ENCODE peak calls at places on chromosomes 13 and 19, in five cellular contexts. One of them, this sample, is unnamed.

GRCh38 chr19:47456721-47457478 is 14.8 kb downstream of the SLC8A2 start:
- DNase-seq in kidney epithelial cell: no peak
- DNase-seq in H7: no peak
- DNase-seq in mucosa of descending colon: no peak
- DNase-seq in adipocyte: peak
- DNase-seq in this sample: no peak

GRCh38 chr19:6423499-6424189 is 967 bp downstream of the KHSRP start:
- DNase-seq in kidney epithelial cell: no peak
- DNase-seq in H7: peak
- DNase-seq in mucosa of descending colon: no peak
- DNase-seq in adipocyte: peak
- DNase-seq in this sample: peak

GRCh38 chr13:110590577-110590976 is 24.8 kb upstream of the NAXD start:
- DNase-seq in kidney epithelial cell: no peak
- DNase-seq in H7: peak
- DNase-seq in mucosa of descending colon: no peak
- DNase-seq in adipocyte: no peak
- DNase-seq in this sample: no peak

GRCh38 chr19:3544054-3544376 is 5.0 kb downstream of the TEKTIP1 start:
- DNase-seq in kidney epithelial cell: no peak
- DNase-seq in H7: no peak
- DNase-seq in mucosa of descending colon: no peak
- DNase-seq in adipocyte: no peak
- DNase-seq in this sample: no peak

GRCh38 chr19:35260694-35261304 is 8.0 kb upstream of the USF2 start:
- DNase-seq in kidney epithelial cell: no peak
- DNase-seq in H7: peak
- DNase-seq in mucosa of descending colon: peak
- DNase-seq in adipocyte: no peak
- DNase-seq in this sample: no peak

GRCh38 chr19:1862424-1863307 is 713 bp downstream of the KLF16 start:
- DNase-seq in kidney epithelial cell: no peak
- DNase-seq in H7: peak
- DNase-seq in mucosa of descending colon: peak
- DNase-seq in adipocyte: peak
- DNase-seq in this sample: peak

GRCh38 chr19:49161987-49162386 is 4.4 kb downstream of the TRPM4 start:
- DNase-seq in kidney epithelial cell: no peak
- DNase-seq in H7: no peak
- DNase-seq in mucosa of descending colon: no peak
- DNase-seq in adipocyte: no peak
- DNase-seq in this sample: no peak

GRCh38 chr19:56838930-56839664 is 1.4 kb downstream of the PEG3 start:
- DNase-seq in kidney epithelial cell: peak
- DNase-seq in H7: no peak
- DNase-seq in mucosa of descending colon: peak
- DNase-seq in adipocyte: peak
- DNase-seq in this sample: peak

GRCh38 chr13:84076280-84076679 is 194.0 kb upstream of the SLITRK1 start:
- DNase-seq in kidney epithelial cell: no peak
- DNase-seq in H7: no peak
- DNase-seq in mucosa of descending colon: no peak
- DNase-seq in adipocyte: no peak
- DNase-seq in this sample: no peak

GRCh38 chr13:102968572-102969228 is 97.5 kb downstream of the SLC10A2 start:
- DNase-seq in kidney epithelial cell: no peak
- DNase-seq in H7: no peak
- DNase-seq in mucosa of descending colon: no peak
- DNase-seq in adipocyte: no peak
- DNase-seq in this sample: no peak

GRCh38 chr13:51360489-51360888 is 21.0 kb downstream of the SERPINE3 start:
- DNase-seq in kidney epithelial cell: no peak
- DNase-seq in H7: no peak
- DNase-seq in mucosa of descending colon: no peak
- DNase-seq in adipocyte: no peak
- DNase-seq in this sample: no peak

GRCh38 chr13:20702945-20703784 is at the start of gene IL17D:
- DNase-seq in kidney epithelial cell: no peak
- DNase-seq in H7: peak
- DNase-seq in mucosa of descending colon: peak
- DNase-seq in adipocyte: peak
- DNase-seq in this sample: no peak

GRCh38 chr19:5973867-5974635 is 3.9 kb downstream of the RANBP3 start:
- DNase-seq in kidney epithelial cell: no peak
- DNase-seq in H7: no peak
- DNase-seq in mucosa of descending colon: no peak
- DNase-seq in adipocyte: no peak
- DNase-seq in this sample: no peak

GRCh38 chr13:110916671-110917142 is 1.8 kb upstream of the ANKRD10 start:
- DNase-seq in kidney epithelial cell: peak
- DNase-seq in H7: peak
- DNase-seq in mucosa of descending colon: no peak
- DNase-seq in adipocyte: peak
- DNase-seq in this sample: no peak

GRCh38 chr19:27674701-27675100 is 1538.2 kb downstream of the UQCRFS1 start:
- DNase-seq in kidney epithelial cell: no peak
- DNase-seq in H7: no peak
- DNase-seq in mucosa of descending colon: no peak
- DNase-seq in adipocyte: no peak
- DNase-seq in this sample: no peak

GRCh38 chr19:3366104-3366760 is at the start of gene NFIC:
- DNase-seq in kidney epithelial cell: no peak
- DNase-seq in H7: peak
- DNase-seq in mucosa of descending colon: peak
- DNase-seq in adipocyte: peak
- DNase-seq in this sample: peak

GRCh38 chr19:45340232-45340898 is at the start of gene KLC3:
- DNase-seq in kidney epithelial cell: no peak
- DNase-seq in H7: peak
- DNase-seq in mucosa of descending colon: peak
- DNase-seq in adipocyte: no peak
- DNase-seq in this sample: peak
- H3K4me3 ChIP-seq in kidney epithelial cell: peak
- H3K4me3 ChIP-seq in H7: peak
- H3K4me3 ChIP-seq in mucosa of descending colon: no peak
- H3K4me3 ChIP-seq in adipocyte: no peak
- H3K4me3 ChIP-seq in this sample: peak

GRCh38 chr19:40165362-40165937 is 25.8 kb upstream of the MAP3K10 start:
- DNase-seq in kidney epithelial cell: no peak
- DNase-seq in H7: peak
- DNase-seq in mucosa of descending colon: no peak
- DNase-seq in adipocyte: peak
- DNase-seq in this sample: peak
- H3K4me3 ChIP-seq in kidney epithelial cell: no peak
- H3K4me3 ChIP-seq in H7: no peak
- H3K4me3 ChIP-seq in mucosa of descending colon: no peak
- H3K4me3 ChIP-seq in adipocyte: no peak
- H3K4me3 ChIP-seq in this sample: no peak

DNA sequence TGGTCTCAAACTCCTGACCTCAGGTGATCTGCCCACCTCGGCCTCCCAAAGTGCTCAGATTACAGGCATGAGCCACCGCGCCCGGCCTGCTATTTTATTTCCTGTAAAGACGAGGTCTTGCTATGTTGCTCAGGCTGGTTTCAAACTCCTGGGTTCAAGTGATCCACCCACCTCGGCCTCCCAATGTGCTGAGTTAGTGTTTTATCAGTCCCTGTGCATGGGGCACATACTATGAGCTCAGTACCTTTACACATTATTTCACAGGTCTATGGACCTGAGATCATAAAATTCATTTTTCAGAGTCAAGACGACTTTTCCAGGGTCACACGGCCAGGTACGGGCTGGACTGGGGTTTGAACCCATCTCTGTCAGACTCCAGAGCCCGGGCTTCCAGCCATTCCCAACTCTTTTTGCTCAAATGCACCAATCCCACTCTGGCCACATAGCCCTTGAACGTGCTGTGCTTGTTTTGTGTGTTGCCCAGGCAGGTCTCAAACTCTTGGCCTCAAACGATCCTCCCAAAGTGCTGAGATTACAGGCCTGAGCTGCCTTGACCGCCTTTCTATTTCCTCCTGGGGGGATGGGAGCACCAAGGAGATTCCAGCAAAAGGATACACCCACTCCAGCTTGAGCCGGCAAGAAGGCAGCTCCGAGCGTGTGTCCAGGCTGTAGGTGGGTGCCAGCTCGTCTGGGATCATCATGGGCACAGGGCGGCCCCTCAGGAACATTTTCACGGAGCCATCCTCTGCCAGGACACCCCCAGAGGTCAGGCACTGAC is 1.1 kb downstream of the EML2 start:
- DNase-seq in kidney epithelial cell: no peak
- DNase-seq in H7: peak
- DNase-seq in mucosa of descending colon: peak
- DNase-seq in adipocyte: peak
- DNase-seq in this sample: no peak
- H3K4me3 ChIP-seq in kidney epithelial cell: peak
- H3K4me3 ChIP-seq in H7: peak
- H3K4me3 ChIP-seq in mucosa of descending colon: no peak
- H3K4me3 ChIP-seq in adipocyte: peak
- H3K4me3 ChIP-seq in this sample: peak

DNA sequence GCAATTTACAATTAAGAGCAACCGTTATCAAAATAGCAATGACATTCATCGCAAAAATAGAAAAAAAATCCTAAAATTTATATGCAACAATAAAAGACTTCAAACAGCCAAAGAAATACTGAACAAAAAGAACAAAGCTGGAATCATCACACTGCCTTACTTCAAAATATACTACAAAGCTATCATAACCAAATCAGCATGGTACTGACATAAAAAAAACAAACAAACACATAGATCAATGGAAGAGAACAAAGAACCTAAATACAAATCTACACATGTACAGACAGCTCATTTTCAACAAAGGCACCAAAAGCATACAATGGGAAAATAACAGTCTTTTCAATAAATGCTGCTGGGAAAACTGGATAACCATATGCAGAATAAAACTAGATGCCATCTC is 6.4 kb downstream of the ZNF562 start:
- DNase-seq in kidney epithelial cell: no peak
- DNase-seq in H7: no peak
- DNase-seq in mucosa of descending colon: no peak
- DNase-seq in adipocyte: no peak
- DNase-seq in this sample: no peak
- H3K4me3 ChIP-seq in kidney epithelial cell: no peak
- H3K4me3 ChIP-seq in H7: no peak
- H3K4me3 ChIP-seq in mucosa of descending colon: no peak
- H3K4me3 ChIP-seq in adipocyte: no peak
- H3K4me3 ChIP-seq in this sample: no peak

GRCh38 chr19:20612711-20613316 is 47.2 kb upstream of the ZNF737 start:
- DNase-seq in kidney epithelial cell: no peak
- DNase-seq in H7: no peak
- DNase-seq in mucosa of descending colon: no peak
- DNase-seq in adipocyte: no peak
- DNase-seq in this sample: no peak
- H3K4me3 ChIP-seq in kidney epithelial cell: no peak
- H3K4me3 ChIP-seq in H7: no peak
- H3K4me3 ChIP-seq in mucosa of descending colon: no peak
- H3K4me3 ChIP-seq in adipocyte: peak
- H3K4me3 ChIP-seq in this sample: no peak